ENCODE peak calls at places on chromosomes 13 and 19, in six cellular contexts. X is HepG2, Y is GM12878, M is H1, S is K562, Z is GM12891. W is an unnamed sample.

GRCh38 chr13:109672545-109672944 is 113.8 kb downstream of the IRS2 start:
- DNase-seq in X (no peak), Y (no peak), M (no peak), S (no peak), Z (no peak), W (no peak)

GRCh38 chr19:49916839-49917733 is 11.9 kb upstream of the ATF5 start:
- DNase-seq in X (no peak), Y (no peak), M (no peak), S (no peak), Z (no peak), W (no peak)

GRCh38 chr19:51535535-51535934 is 4.1 kb upstream of the SIGLEC6 start:
- DNase-seq in X (no peak), Y (no peak), M (no peak), S (no peak), Z (no peak), W (no peak)

GRCh38 chr19:2491130-2491801 is 15.3 kb downstream of the GADD45B start:
- DNase-seq in X (no peak), Y (no peak), M (no peak), S (no peak), Z (no peak), W (peak)

GRCh38 chr19:2426661-2427322 is 594 bp downstream of the TIMM13 start:
- DNase-seq in X (peak), Y (no peak), M (no peak), S (peak), Z (peak), W (peak)

GRCh38 chr19:19138110-19138981 is at the start of gene TMEM161A:
- DNase-seq in X (peak), Y (peak), M (peak), S (peak), Z (peak), W (peak)

GRCh38 chr13:27403727-27404385 is 20.6 kb upstream of the GTF3A start:
- DNase-seq in X (peak), Y (no peak), M (no peak), S (no peak), Z (no peak), W (no peak)

GRCh38 chr13:41428155-41428554 is 29.2 kb upstream of the RGCC start:
- DNase-seq in X (no peak), Y (no peak), M (no peak), S (no peak), Z (no peak), W (no peak)

GRCh38 chr13:21010621-21011020 is 50.8 kb downstream of the LATS2 start:
- DNase-seq in X (peak), Y (no peak), M (no peak), S (peak), Z (no peak), W (no peak)

GRCh38 chr19:1274852-1275259 is 474 bp upstream of the FAM174C start:
- DNase-seq in X (no peak), Y (no peak), M (no peak), S (peak), Z (no peak), W (no peak)

GRCh38 chr13:63208811-63209210 is 1793.2 kb upstream of the PCDH20 start:
- DNase-seq in X (no peak), Y (no peak), M (no peak), S (no peak), Z (no peak), W (no peak)

GRCh38 chr19:6064016-6064702 is 46.1 kb downstream of the RFX2 start:
- DNase-seq in X (no peak), Y (no peak), M (no peak), S (no peak), Z (no peak), W (no peak)

GRCh38 chr13:25051065-25051464 is 44.9 kb upstream of the PABPC3 start:
- DNase-seq in X (no peak), Y (no peak), M (no peak), S (no peak), Z (no peak), W (no peak)

GRCh38 chr13:97932006-97932405 is 21.5 kb upstream of the IPO5 start:
- DNase-seq in X (no peak), Y (no peak), M (no peak), S (no peak), Z (no peak), W (no peak)

GRCh38 chr19:16327131-16327450 is 2.5 kb downstream of the KLF2 start:
- DNase-seq in X (no peak), Y (no peak), M (no peak), S (no peak), Z (no peak), W (no peak)

GRCh38 chr19:14248578-14249011 is 42.6 kb upstream of the ADGRL1 start:
- DNase-seq in X (no peak), Y (no peak), M (peak), S (no peak), Z (no peak), W (no peak)

GRCh38 chr19:16397791-16398529 is 73.3 kb downstream of the KLF2 start:
- DNase-seq in X (no peak), Y (no peak), M (no peak), S (no peak), Z (no peak), W (no peak)

GRCh38 chr13:102197193-102197592 is 204.7 kb downstream of the FGF14 start:
- DNase-seq in X (peak), Y (no peak), M (peak), S (no peak), Z (no peak), W (no peak)

GRCh38 chr13:39540929-39541605 is 61.9 kb downstream of the LHFPL6 start:
- DNase-seq in X (no peak), Y (no peak), M (no peak), S (no peak), Z (no peak), W (no peak)

GRCh38 chr13:40813662-40814454 is 24.4 kb downstream of the SLC25A15 start:
- DNase-seq in X (peak), Y (no peak), M (no peak), S (peak), Z (no peak), W (no peak)

GRCh38 chr13:30108216-30108912 is 199.0 kb downstream of the KATNAL1 start:
- DNase-seq in X (no peak), Y (no peak), M (no peak), S (no peak), Z (no peak), W (no peak)

GRCh38 chr13:42729857-42730402 is 51.5 kb upstream of the FAM216B start:
- DNase-seq in X (no peak), Y (no peak), M (no peak), S (no peak), Z (no peak), W (no peak)

DNA sequence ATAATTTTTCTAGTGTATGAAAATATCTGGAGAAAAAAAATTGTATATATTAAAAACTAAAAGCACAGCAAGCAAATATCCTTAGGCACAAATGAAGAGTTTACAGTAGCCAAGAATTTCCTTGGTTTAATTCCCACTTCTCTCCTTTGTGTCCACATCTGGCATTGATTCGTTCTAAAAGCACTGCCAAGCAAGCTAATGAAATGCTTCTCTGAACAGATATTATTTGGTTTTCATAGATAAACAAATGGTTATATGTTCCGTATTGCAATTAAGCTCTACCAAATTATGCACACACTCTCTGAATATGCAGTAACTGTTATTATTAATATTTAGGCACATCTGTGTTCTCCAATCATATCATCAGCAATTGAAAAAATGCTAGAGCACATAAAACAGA is 2135.0 kb downstream of the PCDH9 start:
- DNase-seq in X (no peak), Y (no peak), M (no peak), S (no peak), Z (no peak), W (no peak)
- TF ChIP-seq POLR2AphosphoS5 in X (no peak), Y (no peak), M (no peak), S (no peak), Z (no peak), W (no peak)

GRCh38 chr19:13097331-13098258 is 5.1 kb downstream of the LYL1 start:
- DNase-seq in X (no peak), Y (no peak), M (no peak), S (peak), Z (no peak), W (no peak)
- TF ChIP-seq POLR2A in X (no peak), Y (peak), M (no peak), S (peak), Z (no peak), W (no peak)

GRCh38 chr19:10961763-10962536 is 1.1 kb downstream of the SMARCA4 start:
- DNase-seq in X (no peak), Y (no peak), M (no peak), S (peak), Z (no peak), W (no peak)
- TF ChIP-seq TAF1 in X (no peak), Y (no peak), M (no peak), S (no peak), Z (no peak), W (no peak)

GRCh38 chr13:23470706-23471610 is 37.5 kb upstream of the SACS start:
- DNase-seq in X (peak), Y (no peak), M (no peak), S (no peak), Z (no peak), W (no peak)
- TF ChIP-seq POLR2AphosphoS5 in X (no peak), Y (no peak), M (no peak), S (no peak), Z (no peak), W (no peak)

DNA sequence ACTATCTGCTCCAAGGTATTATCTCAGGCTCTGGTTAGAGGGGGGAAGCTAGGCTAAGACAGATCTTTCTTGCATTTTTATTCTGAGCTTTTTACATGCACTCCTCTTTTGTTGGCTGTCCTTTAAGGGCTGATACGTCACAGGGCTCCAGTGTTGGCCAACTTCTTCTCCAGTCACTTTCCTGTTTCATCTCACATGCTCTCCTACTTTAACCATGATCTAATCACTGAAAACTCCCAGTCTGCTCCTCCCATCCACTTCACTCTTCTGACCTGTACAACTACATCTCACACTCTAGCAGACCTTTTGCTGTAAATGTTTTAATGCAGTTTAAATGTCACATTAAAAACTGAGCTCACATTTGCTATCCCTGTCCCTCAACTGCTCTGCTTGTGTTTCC is 510.0 kb upstream of the KLF12 start:
- DNase-seq in X (no peak), Y (no peak), M (no peak), S (no peak), Z (no peak), W (no peak)
- TF ChIP-seq POLR2A in X (no peak), Y (no peak), M (no peak), S (no peak), Z (no peak), W (no peak)

GRCh38 chr19:33376423-33376822 is 2.9 kb downstream of the CEBPG start:
- DNase-seq in X (peak), Y (no peak), M (no peak), S (no peak), Z (no peak), W (no peak)
- TF ChIP-seq TAF1 in X (no peak), Y (no peak), M (no peak), S (no peak), Z (no peak), W (no peak)

GRCh38 chr13:48123827-48124226 is 28.9 kb upstream of the MED4 start:
- DNase-seq in X (no peak), Y (no peak), M (no peak), S (no peak), Z (no peak), W (no peak)
- TF ChIP-seq POLR2AphosphoS5 in X (no peak), Y (no peak), M (no peak), S (no peak), Z (no peak), W (no peak)

DNA sequence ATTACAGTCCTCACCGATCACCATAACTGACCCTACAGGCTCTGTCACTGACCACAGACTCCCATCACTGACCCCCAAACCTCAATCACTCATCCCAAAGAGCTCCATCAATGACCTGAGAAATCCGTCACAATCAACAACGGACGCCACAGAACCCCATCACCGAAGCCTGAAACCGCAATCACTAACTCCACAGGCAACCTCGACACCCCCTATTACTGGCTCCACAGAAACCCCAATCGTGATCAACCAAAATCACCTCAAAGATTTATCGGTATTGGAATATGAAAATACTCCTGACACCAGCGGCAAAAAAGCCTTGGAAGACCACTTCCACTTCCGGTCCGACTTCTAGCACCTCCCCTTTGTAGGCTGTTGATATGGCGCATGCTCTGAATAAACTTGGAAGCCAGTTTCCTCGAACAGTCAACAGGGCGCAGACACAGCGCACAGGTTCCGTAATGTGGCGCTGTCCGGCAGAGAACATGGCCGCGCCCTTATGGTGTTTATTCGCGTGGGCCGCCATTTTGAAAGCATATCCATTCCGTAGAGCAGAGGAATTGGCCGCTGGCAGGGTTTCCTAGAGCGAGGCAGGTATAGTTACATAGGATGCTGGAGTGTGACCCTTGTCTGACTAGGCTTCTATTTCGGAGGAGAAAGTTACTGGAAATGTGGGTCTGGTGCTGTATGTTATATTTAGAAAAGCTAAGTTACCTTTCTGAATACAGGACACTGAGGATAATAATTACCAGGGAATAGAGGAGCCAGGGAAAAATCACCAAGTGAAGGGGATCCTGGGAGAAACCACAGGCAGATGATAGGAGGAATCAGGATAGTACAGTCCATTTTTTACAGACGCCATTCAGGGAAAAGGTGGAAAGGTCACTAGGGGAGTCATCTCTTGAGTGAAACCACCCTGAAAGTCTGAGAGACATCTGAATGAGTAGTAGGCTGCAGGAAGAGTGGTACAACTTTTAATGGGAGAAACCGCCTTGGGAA is at the start of gene ZNF585A:
- DNase-seq in X (peak), Y (peak), M (peak), S (peak), Z (peak), W (peak)
- TF ChIP-seq POLR2A in X (peak), Y (peak), M (peak), S (peak), Z (peak), W (peak)

GRCh38 chr19:4534836-4535658 is at the start of gene PLIN5:
- DNase-seq in X (peak), Y (peak), M (peak), S (peak), Z (peak), W (peak)
- TF ChIP-seq TAF1 in X (peak), Y (no peak), M (peak), S (no peak), Z (no peak), W (no peak)

DNA sequence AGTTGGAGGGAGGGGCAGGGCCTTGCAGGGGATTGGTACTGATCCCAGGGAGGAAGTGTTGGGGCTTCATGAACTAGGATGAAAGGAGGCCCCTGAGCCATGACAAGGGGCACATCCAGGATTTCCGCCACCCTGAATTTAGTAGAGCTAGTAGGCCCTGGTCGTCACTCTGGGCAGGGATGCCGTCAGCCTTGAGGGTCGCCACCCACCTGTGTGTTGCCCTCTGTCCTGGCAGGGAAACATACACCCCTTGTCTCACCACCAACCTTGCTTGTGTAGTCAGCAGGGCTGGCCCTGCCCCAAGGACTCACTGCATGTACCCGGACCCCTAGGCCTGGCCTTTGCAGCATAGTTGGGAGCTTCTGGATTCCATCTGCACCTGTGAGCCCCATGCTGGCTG is 9.4 kb upstream of the QTRT1 start:
- DNase-seq in X (no peak), Y (no peak), M (no peak), S (no peak), Z (no peak), W (no peak)
- TF ChIP-seq POLR2AphosphoS5 in X (no peak), Y (no peak), M (peak), S (peak), Z (peak), W (peak)